ENCODE peak calls at places on chromosomes 3 and 15, in nine cellular contexts. I is spleen, Y is type B pancreatic cell, U is neural crest cell, D is HFFc6, V is GM12865, Z is cardiac fibroblast, N is cardiac muscle cell, A is psoas muscle. M is an unnamed sample.
A peak's percentile ranks its signal among the peaks of the same experiment; 100 is the strongest.

GRCh38 chr3:157301027-157301663 is 135.5 kb upstream of the PTX3 start:
- DNase-seq in I (no peak), Y (no peak), U (no peak), D (no peak), V (no peak), Z (no peak), N (no peak), A (no peak), M (no peak)

GRCh38 chr3:13800064-13800463 is 79.8 kb downstream of the WNT7A start:
- DNase-seq in I (no peak), Y (no peak), U (no peak), D (no peak), V (no peak), Z (no peak), N (no peak), A (no peak), M (no peak)

GRCh38 chr3:186966406-186966805 is 36.1 kb downstream of the ST6GAL1 start:
- DNase-seq in I (no peak), Y (no peak), U (no peak), D (no peak), V (no peak), Z (no peak), N (no peak), A (no peak), M (no peak)

GRCh38 chr3:192862408-192863385 is 55.0 kb downstream of the MB21D2 start:
- DNase-seq in I (no peak), Y (no peak), U (no peak), D (no peak), V (no peak), Z (peak; percentile 67), N (no peak), A (no peak), M (no peak)

GRCh38 chr3:43951813-43952212 is 261.1 kb downstream of the ABHD5 start:
- DNase-seq in I (no peak), Y (no peak), U (no peak), D (no peak), V (no peak), Z (no peak), N (no peak), A (no peak), M (no peak)

GRCh38 chr3:155809181-155809580 is 3.1 kb upstream of the C3orf33 start:
- DNase-seq in I (no peak), Y (no peak), U (no peak), D (peak; percentile 60), V (no peak), Z (no peak), N (no peak), A (no peak), M (no peak)

GRCh38 chr3:15501126-15501525 is 20.4 kb downstream of the COLQ start:
- DNase-seq in I (no peak), Y (no peak), U (no peak), D (no peak), V (no peak), Z (no peak), N (peak; percentile 44), A (no peak), M (no peak)

GRCh38 chr15:54605556-54605955 is 591.2 kb downstream of the RSL24D1 start:
- DNase-seq in I (no peak), Y (no peak), U (no peak), D (no peak), V (no peak), Z (no peak), N (no peak), A (no peak), M (no peak)

GRCh38 chr3:242986-243706 is 46.6 kb downstream of the CHL1 start:
- DNase-seq in I (no peak), Y (no peak), U (no peak), D (no peak), V (no peak), Z (peak; percentile 37), N (no peak), A (no peak), M (no peak)

GRCh38 chr3:126542340-126543241 is 16.1 kb downstream of the C3orf22 start:
- DNase-seq in I (peak; percentile 74), Y (peak; percentile 64), U (no peak), D (no peak), V (no peak), Z (no peak), N (no peak), A (no peak), M (peak; percentile 16)

GRCh38 chr3:13712682-13713180 is 163.8 kb downstream of the FBLN2 start:
- DNase-seq in I (peak; percentile 24), Y (peak; percentile 29), U (no peak), D (no peak), V (no peak), Z (no peak), N (no peak), A (no peak), M (peak; percentile 29)

GRCh38 chr3:171654809-171655208 is 155.5 kb downstream of the PLD1 start:
- DNase-seq in I (no peak), Y (no peak), U (no peak), D (no peak), V (peak; percentile 18), Z (peak; percentile 89), N (no peak), A (peak; percentile 68), M (no peak)

GRCh38 chr15:94042163-94042954 is 189.0 kb upstream of the MCTP2 start:
- DNase-seq in I (no peak), Y (no peak), U (no peak), D (peak; percentile 57), V (no peak), Z (peak; percentile 47), N (no peak), A (no peak), M (no peak)

GRCh38 chr3:56023546-56023945 is 444.7 kb downstream of the ERC2 start:
- DNase-seq in I (no peak), Y (no peak), U (no peak), D (no peak), V (no peak), Z (no peak), N (no peak), A (no peak), M (no peak)

GRCh38 chr15:66740802-66741201 is 38.8 kb downstream of the SMAD6 start:
- DNase-seq in I (no peak), Y (no peak), U (no peak), D (peak; percentile 85), V (no peak), Z (peak; percentile 60), N (no peak), A (peak; percentile 55), M (no peak)

GRCh38 chr3:151015762-151016161 is 43.2 kb upstream of the CLRN1 start:
- DNase-seq in I (no peak), Y (no peak), U (no peak), D (no peak), V (no peak), Z (peak; percentile 16), N (no peak), A (no peak), M (no peak)

GRCh38 chr15:78950906-78951840 is 6.3 kb upstream of the CTSH start:
- DNase-seq in I (no peak), Y (no peak), U (no peak), D (peak; percentile 45), V (peak; percentile 42), Z (peak; percentile 69), N (no peak), A (no peak), M (no peak)

GRCh38 chr15:95208988-95209387 is 977.6 kb downstream of the MCTP2 start:
- DNase-seq in I (no peak), Y (no peak), U (no peak), D (peak; percentile 3), V (no peak), Z (peak; percentile 2), N (no peak), A (no peak), M (no peak)

GRCh38 chr3:115478359-115478758 is 145.0 kb upstream of the GAP43 start:
- DNase-seq in I (no peak), Y (no peak), U (no peak), D (no peak), V (no peak), Z (no peak), N (no peak), A (no peak), M (no peak)

GRCh38 chr15:21267231-21267630 is 173.1 kb downstream of the POTEB3 start:
- DNase-seq in I (no peak), Y (no peak), U (no peak), D (no peak), V (no peak), Z (no peak), N (no peak), A (no peak), M (no peak)

DNA sequence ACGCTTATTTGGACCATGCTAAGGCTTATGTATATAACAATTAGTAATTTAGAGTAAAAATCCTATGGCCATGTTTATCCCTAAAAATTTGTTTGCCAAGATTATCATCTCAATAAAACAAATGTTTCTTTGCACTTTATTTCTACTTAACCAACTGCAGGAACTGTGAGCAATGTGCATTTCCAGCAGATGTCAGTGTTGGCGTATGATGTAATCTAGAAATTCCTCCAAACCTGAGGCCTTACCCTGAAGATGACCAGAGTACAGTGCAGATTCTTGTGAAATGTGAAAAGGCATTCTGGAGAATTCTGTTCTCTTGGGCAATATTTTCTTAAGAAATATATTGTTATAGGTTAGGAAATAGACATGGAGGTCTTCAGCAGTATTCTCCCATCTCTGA is 205.9 kb downstream of the MBNL1 start:
- DNase-seq in I (no peak), Y (no peak), U (no peak), D (peak; percentile 63), V (peak; percentile 82), Z (peak; percentile 92), N (peak; percentile 36), A (no peak), M (no peak)
- TF ChIP-seq CTCF in I (no peak), Y (peak; percentile 72), U (peak; percentile 66), D (peak; percentile 72), V (peak; percentile 63), Z (peak; percentile 68), N (peak; percentile 73), A (peak; percentile 37), M (no peak)

DNA sequence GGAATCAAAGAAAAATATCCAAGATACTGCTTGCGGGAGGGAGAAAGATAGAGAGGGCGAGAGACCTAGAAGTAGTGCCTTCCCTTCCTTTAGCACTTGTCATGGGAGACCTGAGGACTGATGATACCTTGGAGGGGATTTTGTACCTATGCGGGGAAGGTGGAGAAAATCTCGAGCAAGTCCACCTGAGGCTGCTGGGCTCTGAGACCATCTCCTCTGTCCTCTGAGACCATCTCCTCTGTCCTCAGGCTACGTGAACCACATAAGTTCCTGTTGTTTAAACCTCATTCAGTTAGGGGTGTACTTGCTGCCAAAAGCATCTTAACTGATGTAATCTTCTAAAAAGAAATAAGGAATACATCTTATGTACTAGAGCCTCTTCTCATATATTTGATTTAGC is 164.9 kb downstream of the NR2F2 start:
- DNase-seq in I (no peak), Y (no peak), U (no peak), D (no peak), V (no peak), Z (no peak), N (no peak), A (no peak), M (no peak)
- TF ChIP-seq CTCF in I (no peak), Y (no peak), U (no peak), D (no peak), V (no peak), Z (no peak), N (no peak), A (no peak), M (no peak)

GRCh38 chr15:40436116-40436891 is 4.4 kb upstream of the BAHD1 start:
- DNase-seq in I (no peak), Y (no peak), U (no peak), D (no peak), V (no peak), Z (no peak), N (no peak), A (no peak), M (no peak)
- TF ChIP-seq CTCF in I (no peak), Y (peak; percentile 43), U (no peak), D (no peak), V (no peak), Z (no peak), N (no peak), A (no peak), M (no peak)

GRCh38 chr3:47273564-47273963 is 9.0 kb downstream of the KIF9 start:
- DNase-seq in I (no peak), Y (no peak), U (no peak), D (no peak), V (no peak), Z (no peak), N (no peak), A (no peak), M (no peak)
- TF ChIP-seq CTCF in I (no peak), Y (no peak), U (no peak), D (peak; percentile 29), V (no peak), Z (no peak), N (no peak), A (no peak), M (no peak)